ENCODE peak calls at places on chromosomes 6 and 20, in four cellular contexts. K is spleen, V is tibial nerve, H is foreskin fibroblast. E is an unnamed sample.

GRCh38 chr20:48129319-48129973 is 344.2 kb upstream of the SULF2 start:
- DNase-seq in K (no peak), H (no peak), V (no peak), E (no peak)

GRCh38 chr6:117432273-117432672 is 6.5 kb upstream of the ROS1 start:
- DNase-seq in V (no peak), K (no peak), H (peak), E (no peak)

GRCh38 chr6:127397729-127398609 is 54.6 kb upstream of the ECHDC1 start:
- DNase-seq in H (no peak), V (no peak), K (no peak), E (no peak)

GRCh38 chr6:146968041-146968760 is 236.0 kb upstream of the STXBP5 start:
- DNase-seq in K (no peak), H (peak), V (no peak), E (no peak)

GRCh38 chr6:104573372-104573771 is 286.3 kb downstream of the HACE1 start:
- DNase-seq in K (no peak), H (no peak), V (no peak), E (no peak)

GRCh38 chr20:14295238-14295637 is 42.2 kb downstream of the FLRT3 start:
- DNase-seq in V (no peak), K (no peak), H (no peak), E (peak)

GRCh38 chr6:120569689-120570088 is 764.6 kb downstream of the TBC1D32 start:
- DNase-seq in K (no peak), V (no peak), H (no peak), E (no peak)

GRCh38 chr20:25005220-25005619 is 12.7 kb upstream of the APMAP start:
- DNase-seq in V (no peak), H (no peak), K (no peak), E (no peak)

GRCh38 chr6:149028767-149029405 is 282.1 kb downstream of the UST start:
- DNase-seq in V (peak), H (peak), K (no peak), E (peak)

GRCh38 chr20:47256665-47257236 is 99.7 kb downstream of the ZMYND8 start:
- DNase-seq in H (peak), V (no peak), K (no peak), E (no peak)

GRCh38 chr6:132202569-132202968 is 198.7 kb downstream of the MOXD1 start:
- DNase-seq in H (peak), V (peak), K (no peak), E (no peak)

GRCh38 chr6:101392561-101393230 is 812 bp upstream of the GRIK2 start:
- DNase-seq in H (no peak), K (no peak), V (no peak), E (no peak)

GRCh38 chr6:25652007-25652515 is at the start of gene SCGN:
- DNase-seq in H (peak), V (peak), K (no peak), E (peak)

GRCh38 chr6:147855823-147856222 is 347.3 kb downstream of the SAMD5 start:
- DNase-seq in V (no peak), H (peak), K (no peak), E (no peak)

GRCh38 chr6:134748484-134748883 is 201.4 kb downstream of the ALDH8A1 start:
- DNase-seq in H (no peak), V (no peak), K (no peak), E (no peak)

GRCh38 chr20:17658648-17658993 is 23.4 kb downstream of the RRBP1 start:
- DNase-seq in H (no peak), K (no peak), V (no peak), E (no peak)

GRCh38 chr6:16498237-16498636 is 259.9 kb downstream of the GMPR start:
- DNase-seq in H (no peak), K (no peak), V (no peak), E (no peak)

GRCh38 chr6:90231308-90231707 is 65.3 kb downstream of the BACH2 start:
- DNase-seq in V (no peak), H (no peak), K (no peak), E (no peak)

GRCh38 chr6:127775371-127775770 is 125.5 kb downstream of the THEMIS start:
- DNase-seq in H (no peak), V (no peak), K (no peak), E (no peak)

GRCh38 chr6:33781105-33781975 is 7.6 kb downstream of the LEMD2 start:
- DNase-seq in H (peak), K (no peak), V (no peak), E (peak)

GRCh38 chr6:33777716-33778474 is 11.0 kb downstream of the LEMD2 start:
- DNase-seq in K (no peak), V (no peak), H (no peak), E (no peak)

GRCh38 chr6:33778475-33779121 is 10.3 kb downstream of the LEMD2 start:
- DNase-seq in K (no peak), H (no peak), V (no peak), E (no peak)

GRCh38 chr6:33779895-33780294 is 9.0 kb downstream of the LEMD2 start:
- DNase-seq in H (no peak), K (no peak), V (no peak), E (no peak)

GRCh38 chr6:33779305-33779704 is 9.6 kb downstream of the LEMD2 start:
- DNase-seq in K (no peak), H (no peak), V (no peak), E (no peak)
- TF ChIP-seq CTCF in K (no peak), H (no peak), V (no peak), E (no peak)

DNA sequence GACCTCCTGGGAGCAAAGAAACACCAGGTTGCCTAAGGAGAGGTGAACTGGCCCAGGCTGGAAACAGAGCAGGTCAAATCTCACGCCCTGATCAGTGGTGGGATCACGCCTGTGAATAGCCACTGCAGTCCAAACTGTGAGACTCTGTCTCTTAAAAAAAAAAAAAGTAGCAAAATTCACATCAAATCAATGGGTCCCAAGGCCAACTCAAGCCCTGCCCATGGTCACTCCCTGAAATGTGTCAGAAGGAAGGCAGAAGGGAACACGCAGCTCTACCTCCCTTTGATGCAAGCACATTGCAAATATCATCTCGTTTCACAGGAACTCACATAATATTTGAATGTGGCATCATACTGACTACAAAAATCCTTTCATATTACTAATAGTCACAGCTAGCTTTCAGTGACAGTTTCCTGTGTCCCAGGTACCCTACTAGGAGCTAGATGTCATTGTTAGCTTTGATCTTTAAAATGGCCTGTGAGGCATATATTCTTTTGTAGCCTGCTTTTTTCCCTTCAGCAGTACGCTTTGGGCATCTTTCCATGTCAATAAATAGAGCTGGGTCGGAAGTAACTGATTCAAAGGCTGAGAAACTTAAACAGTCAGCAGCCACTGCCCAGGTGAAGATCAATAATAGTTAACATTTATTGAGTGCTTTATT is 14.4 kb upstream of the TTPAL start:
- DNase-seq in K (no peak), H (no peak), V (no peak), E (no peak)
- TF ChIP-seq CTCF in K (no peak), H (no peak), V (no peak), E (peak)

GRCh38 chr6:109445382-109445781 is 4.9 kb downstream of the SMPD2 start:
- DNase-seq in V (no peak), K (no peak), H (no peak), E (no peak)
- TF ChIP-seq CTCF in V (no peak), K (no peak), H (no peak), E (no peak)

GRCh38 chr6:7720346-7720745 is 5.6 kb upstream of the BMP6 start:
- DNase-seq in V (no peak), K (no peak), H (no peak), E (no peak)

GRCh38 chr6:7725412-7725811 is 487 bp upstream of the BMP6 start:
- DNase-seq in V (no peak), K (no peak), H (no peak), E (no peak)

GRCh38 chr6:7721654-7722053 is 4.2 kb upstream of the BMP6 start:
- DNase-seq in K (no peak), H (peak), V (no peak), E (no peak)

GRCh38 chr6:7723554-7723953 is 2.3 kb upstream of the BMP6 start:
- DNase-seq in H (no peak), K (no peak), V (no peak), E (no peak)

GRCh38 chr6:7723041-7723447 is 2.9 kb upstream of the BMP6 start:
- DNase-seq in K (peak), V (peak), H (peak), E (peak)
- TF ChIP-seq CTCF in K (peak), V (peak), H (peak), E (peak)

GRCh38 chr6:34772940-34773339 is 15.6 kb downstream of the SNRPC start:
- DNase-seq in H (no peak), K (no peak), V (no peak), E (no peak)

GRCh38 chr6:34773906-34774305 is 16.6 kb downstream of the SNRPC start:
- DNase-seq in K (no peak), V (no peak), H (no peak), E (no peak)

GRCh38 chr6:34771727-34772126 is 14.4 kb downstream of the SNRPC start:
- DNase-seq in V (no peak), K (no peak), H (peak), E (no peak)

GRCh38 chr6:34774967-34775366 is 16.9 kb upstream of the BLTP3A start:
- DNase-seq in V (no peak), H (no peak), K (no peak), E (no peak)
- TF ChIP-seq CTCF in V (no peak), H (no peak), K (no peak), E (no peak)

DNA sequence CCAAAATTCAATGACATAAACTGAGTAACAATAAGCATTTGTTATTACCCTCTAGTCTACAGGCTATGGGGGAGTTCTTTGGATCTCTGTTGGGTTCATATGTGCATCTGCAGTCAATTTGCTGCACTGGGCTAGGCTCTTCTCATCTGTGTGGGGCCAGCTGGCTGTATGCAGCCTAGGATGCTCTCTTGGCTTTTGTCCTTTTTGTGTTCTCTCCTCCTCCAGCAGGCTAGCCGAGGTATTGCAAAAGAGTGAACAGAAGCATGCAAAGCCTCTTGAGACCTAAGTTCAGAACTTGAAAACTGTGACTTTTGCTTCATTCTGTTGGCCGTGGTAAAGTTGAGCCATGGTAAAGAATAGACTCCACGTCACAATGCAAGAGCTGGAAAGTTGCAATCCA is 62.8 kb upstream of the FOXO3 start:
- DNase-seq in H (peak), V (no peak), K (no peak), E (peak)
- TF ChIP-seq CTCF in H (peak), V (no peak), K (peak), E (peak)

DNA sequence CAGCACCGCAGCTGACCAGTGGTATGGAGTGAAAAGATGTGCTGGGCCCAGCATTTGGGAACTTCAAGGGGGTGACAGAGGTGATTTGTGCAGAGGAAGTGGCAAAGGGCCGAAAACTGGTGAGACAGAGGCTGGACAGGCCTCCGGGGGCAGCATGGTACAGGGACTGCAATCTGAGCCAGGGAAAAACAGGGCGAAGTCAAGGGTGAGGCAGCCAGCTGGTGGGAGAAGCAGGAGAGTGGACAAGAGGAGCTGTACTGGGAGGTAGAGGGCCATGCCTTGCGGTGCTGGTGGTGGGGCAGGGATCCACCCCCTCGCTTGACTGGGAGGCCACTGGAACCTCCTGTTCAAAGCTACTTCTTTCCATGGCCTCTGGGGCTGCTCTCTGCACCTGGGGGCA is 7.3 kb upstream of the GFRA4 start:
- DNase-seq in V (no peak), K (no peak), H (peak), E (peak)
- TF ChIP-seq CTCF in V (no peak), K (no peak), H (peak), E (no peak)